ENCODE peak calls at places on chromosomes 13 and 19, in seven cellular contexts. One of them, this sample, is unnamed. For H3K27me3, the result is how much of the 10 kb centered on the place peaks cover.

GRCh38 chr19:34096020-34096915 is 76.0 kb upstream of the LSM14A start:
- DNase-seq in uterus: no peak
- DNase-seq in heart right ventricle: no peak
- DNase-seq in keratinocyte: peak
- DNase-seq in tibial nerve: no peak
- DNase-seq in K562: peak
- DNase-seq in ascending aorta: no peak
- DNase-seq in this sample: peak

GRCh38 chr19:51107406-51108065 is 673 bp downstream of the CTU1 start:
- DNase-seq in heart right ventricle: no peak
- DNase-seq in uterus: no peak
- DNase-seq in ascending aorta: no peak
- DNase-seq in keratinocyte: no peak
- DNase-seq in K562: peak
- DNase-seq in tibial nerve: no peak
- DNase-seq in this sample: no peak

GRCh38 chr13:101289764-101290163 is 126.5 kb downstream of the NALCN start:
- DNase-seq in tibial nerve: no peak
- DNase-seq in ascending aorta: no peak
- DNase-seq in keratinocyte: no peak
- DNase-seq in heart right ventricle: no peak
- DNase-seq in K562: no peak
- DNase-seq in uterus: no peak
- DNase-seq in this sample: peak

GRCh38 chr13:20182231-20182846 is 10.4 kb downstream of the GJB2 start:
- DNase-seq in heart right ventricle: no peak
- DNase-seq in keratinocyte: no peak
- DNase-seq in ascending aorta: no peak
- DNase-seq in uterus: no peak
- DNase-seq in K562: peak
- DNase-seq in tibial nerve: no peak
- DNase-seq in this sample: peak

GRCh38 chr13:48156466-48156865 is 61.6 kb upstream of the MED4 start:
- DNase-seq in ascending aorta: no peak
- DNase-seq in K562: peak
- DNase-seq in tibial nerve: no peak
- DNase-seq in keratinocyte: no peak
- DNase-seq in heart right ventricle: no peak
- DNase-seq in uterus: no peak
- DNase-seq in this sample: no peak

GRCh38 chr19:51259348-51260245 is 8.7 kb downstream of the SIGLECL1 start:
- DNase-seq in tibial nerve: no peak
- DNase-seq in keratinocyte: no peak
- DNase-seq in uterus: no peak
- DNase-seq in ascending aorta: no peak
- DNase-seq in K562: peak
- DNase-seq in heart right ventricle: no peak
- DNase-seq in this sample: peak

GRCh38 chr13:23724196-23724970 is 154.2 kb downstream of the TNFRSF19 start:
- DNase-seq in keratinocyte: no peak
- DNase-seq in uterus: no peak
- DNase-seq in tibial nerve: no peak
- DNase-seq in heart right ventricle: no peak
- DNase-seq in K562: no peak
- DNase-seq in ascending aorta: no peak
- DNase-seq in this sample: no peak

GRCh38 chr13:62092536-62092935 is 676.9 kb upstream of the PCDH20 start:
- DNase-seq in keratinocyte: no peak
- DNase-seq in heart right ventricle: no peak
- DNase-seq in tibial nerve: no peak
- DNase-seq in K562: no peak
- DNase-seq in ascending aorta: no peak
- DNase-seq in uterus: no peak
- DNase-seq in this sample: no peak

GRCh38 chr13:31369213-31369612 is 169.4 kb downstream of the B3GLCT start:
- DNase-seq in ascending aorta: no peak
- DNase-seq in keratinocyte: no peak
- DNase-seq in tibial nerve: no peak
- DNase-seq in uterus: no peak
- DNase-seq in K562: no peak
- DNase-seq in heart right ventricle: no peak
- DNase-seq in this sample: no peak

GRCh38 chr13:98172570-98173405 is 4.3 kb downstream of the RNF113B start:
- DNase-seq in heart right ventricle: no peak
- DNase-seq in uterus: no peak
- DNase-seq in ascending aorta: no peak
- DNase-seq in tibial nerve: no peak
- DNase-seq in keratinocyte: no peak
- DNase-seq in K562: no peak
- DNase-seq in this sample: no peak

GRCh38 chr19:1747285-1748114 is 5.8 kb upstream of the ONECUT3 start:
- DNase-seq in K562: peak
- DNase-seq in heart right ventricle: no peak
- DNase-seq in uterus: no peak
- DNase-seq in ascending aorta: no peak
- DNase-seq in keratinocyte: peak
- DNase-seq in tibial nerve: no peak
- DNase-seq in this sample: peak

GRCh38 chr13:57633141-57633949 is 1.8 kb downstream of the PCDH17 start:
- DNase-seq in heart right ventricle: peak
- DNase-seq in keratinocyte: no peak
- DNase-seq in uterus: peak
- DNase-seq in K562: no peak
- DNase-seq in tibial nerve: no peak
- DNase-seq in ascending aorta: peak
- DNase-seq in this sample: peak

GRCh38 chr19:56663931-56664500 is 7.5 kb downstream of the ZNF835 start:
- DNase-seq in ascending aorta: peak
- DNase-seq in tibial nerve: no peak
- DNase-seq in keratinocyte: no peak
- DNase-seq in K562: no peak
- DNase-seq in heart right ventricle: no peak
- DNase-seq in uterus: no peak
- DNase-seq in this sample: peak

GRCh38 chr13:48235100-48235813 is 2.3 kb downstream of the ITM2B start:
- DNase-seq in keratinocyte: no peak
- DNase-seq in tibial nerve: no peak
- DNase-seq in ascending aorta: no peak
- DNase-seq in uterus: no peak
- DNase-seq in K562: no peak
- DNase-seq in heart right ventricle: no peak
- DNase-seq in this sample: peak

GRCh38 chr13:74794147-74794546 is 659.9 kb upstream of the KLF12 start:
- DNase-seq in keratinocyte: no peak
- DNase-seq in heart right ventricle: no peak
- DNase-seq in tibial nerve: no peak
- DNase-seq in ascending aorta: no peak
- DNase-seq in uterus: no peak
- DNase-seq in K562: no peak
- DNase-seq in this sample: no peak

GRCh38 chr19:51071006-51071405 is 6.1 kb upstream of the KLK13 start:
- DNase-seq in heart right ventricle: no peak
- DNase-seq in keratinocyte: no peak
- DNase-seq in tibial nerve: no peak
- DNase-seq in uterus: no peak
- DNase-seq in K562: no peak
- DNase-seq in ascending aorta: no peak
- DNase-seq in this sample: no peak

GRCh38 chr13:32737111-32737571 is 150.9 kb downstream of the PDS5B start:
- DNase-seq in ascending aorta: no peak
- DNase-seq in uterus: no peak
- DNase-seq in keratinocyte: no peak
- DNase-seq in heart right ventricle: no peak
- DNase-seq in tibial nerve: no peak
- DNase-seq in K562: no peak
- DNase-seq in this sample: no peak

GRCh38 chr13:73189365-73189764 is 130.6 kb downstream of the KLF5 start:
- DNase-seq in uterus: no peak
- DNase-seq in heart right ventricle: no peak
- DNase-seq in tibial nerve: no peak
- DNase-seq in K562: no peak
- DNase-seq in keratinocyte: no peak
- DNase-seq in ascending aorta: no peak
- DNase-seq in this sample: no peak

GRCh38 chr19:4130635-4131438 is 6.9 kb upstream of the MAP2K2 start:
- DNase-seq in ascending aorta: no peak
- DNase-seq in heart right ventricle: no peak
- DNase-seq in uterus: no peak
- DNase-seq in K562: peak
- DNase-seq in tibial nerve: no peak
- DNase-seq in keratinocyte: no peak
- DNase-seq in this sample: peak

GRCh38 chr13:65719831-65720230 is 1510.3 kb downstream of the PCDH9 start:
- DNase-seq in K562: no peak
- DNase-seq in heart right ventricle: no peak
- DNase-seq in ascending aorta: no peak
- DNase-seq in keratinocyte: no peak
- DNase-seq in uterus: no peak
- DNase-seq in tibial nerve: no peak
- DNase-seq in this sample: no peak

GRCh38 chr19:8148410-8149231 is 771 bp downstream of the FBN3 start:
- DNase-seq in ascending aorta: no peak
- DNase-seq in K562: peak
- DNase-seq in heart right ventricle: no peak
- DNase-seq in uterus: no peak
- DNase-seq in keratinocyte: no peak
- DNase-seq in tibial nerve: no peak
- DNase-seq in this sample: peak

GRCh38 chr19:20371911-20372310 is 193.7 kb downstream of the ZNF737 start:
- DNase-seq in tibial nerve: no peak
- DNase-seq in uterus: no peak
- DNase-seq in ascending aorta: no peak
- DNase-seq in K562: no peak
- DNase-seq in heart right ventricle: no peak
- DNase-seq in keratinocyte: no peak
- DNase-seq in this sample: no peak

GRCh38 chr13:38348890-38349289 is 761 bp upstream of the UFM1 start:
- DNase-seq in uterus: no peak
- DNase-seq in heart right ventricle: no peak
- DNase-seq in tibial nerve: no peak
- DNase-seq in keratinocyte: no peak
- DNase-seq in ascending aorta: no peak
- DNase-seq in K562: peak
- DNase-seq in this sample: peak

GRCh38 chr19:16141043-16141442 is 2.4 kb upstream of the HSH2D start:
- DNase-seq in tibial nerve: no peak
- DNase-seq in ascending aorta: no peak
- DNase-seq in keratinocyte: no peak
- DNase-seq in uterus: no peak
- DNase-seq in K562: peak
- DNase-seq in heart right ventricle: no peak
- DNase-seq in this sample: no peak
- H3K27me3 ChIP-seq in tibial nerve: under half
- H3K27me3 ChIP-seq in ascending aorta: under half
- H3K27me3 ChIP-seq in keratinocyte: under half
- H3K27me3 ChIP-seq in uterus: under half
- H3K27me3 ChIP-seq in K562: under half
- H3K27me3 ChIP-seq in heart right ventricle: under half
- H3K27me3 ChIP-seq in this sample: under half

DNA sequence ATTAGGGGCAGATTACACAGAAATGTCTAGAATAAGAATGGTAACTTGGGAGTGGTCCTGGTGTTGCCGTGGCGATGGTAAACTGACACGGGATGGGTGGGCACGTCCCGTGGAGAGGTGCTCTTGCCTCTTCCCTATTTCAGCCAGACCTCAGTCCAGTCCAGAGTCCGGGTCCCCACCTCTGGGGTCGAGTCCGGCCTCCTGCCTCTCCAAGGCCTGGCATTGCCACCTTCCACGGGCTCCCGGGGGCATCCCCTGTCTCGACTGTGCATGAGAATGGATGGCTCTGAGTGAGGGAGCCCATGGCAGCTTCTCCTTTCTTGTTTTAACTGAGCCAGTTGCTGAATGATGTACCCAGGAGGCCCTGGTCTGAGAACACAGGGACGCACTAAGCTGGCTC is 142.3 kb downstream of the SOX1 start:
- DNase-seq in tibial nerve: no peak
- DNase-seq in ascending aorta: no peak
- DNase-seq in K562: no peak
- DNase-seq in heart right ventricle: no peak
- DNase-seq in uterus: no peak
- DNase-seq in keratinocyte: no peak
- DNase-seq in this sample: no peak
- H3K27me3 ChIP-seq in tibial nerve: under half
- H3K27me3 ChIP-seq in ascending aorta: under half
- H3K27me3 ChIP-seq in K562: under half
- H3K27me3 ChIP-seq in heart right ventricle: under half
- H3K27me3 ChIP-seq in uterus: under half
- H3K27me3 ChIP-seq in keratinocyte: under half
- H3K27me3 ChIP-seq in this sample: under half

GRCh38 chr19:35714601-35715354 is 3.0 kb upstream of the KMT2B start:
- DNase-seq in heart right ventricle: no peak
- DNase-seq in keratinocyte: no peak
- DNase-seq in uterus: no peak
- DNase-seq in ascending aorta: no peak
- DNase-seq in K562: no peak
- DNase-seq in tibial nerve: no peak
- DNase-seq in this sample: peak

GRCh38 chr19:35710784-35711723 is 6.7 kb downstream of the ZBTB32 start:
- DNase-seq in keratinocyte: no peak
- DNase-seq in K562: no peak
- DNase-seq in ascending aorta: no peak
- DNase-seq in uterus: no peak
- DNase-seq in tibial nerve: no peak
- DNase-seq in heart right ventricle: no peak
- DNase-seq in this sample: no peak

GRCh38 chr19:35712910-35713845 is 4.6 kb upstream of the KMT2B start:
- DNase-seq in keratinocyte: no peak
- DNase-seq in tibial nerve: no peak
- DNase-seq in K562: peak
- DNase-seq in ascending aorta: no peak
- DNase-seq in uterus: no peak
- DNase-seq in heart right ventricle: no peak
- DNase-seq in this sample: peak

GRCh38 chr19:35713904-35714440 is 3.8 kb upstream of the KMT2B start:
- DNase-seq in uterus: no peak
- DNase-seq in K562: no peak
- DNase-seq in tibial nerve: no peak
- DNase-seq in heart right ventricle: no peak
- DNase-seq in ascending aorta: no peak
- DNase-seq in keratinocyte: no peak
- DNase-seq in this sample: no peak

DNA sequence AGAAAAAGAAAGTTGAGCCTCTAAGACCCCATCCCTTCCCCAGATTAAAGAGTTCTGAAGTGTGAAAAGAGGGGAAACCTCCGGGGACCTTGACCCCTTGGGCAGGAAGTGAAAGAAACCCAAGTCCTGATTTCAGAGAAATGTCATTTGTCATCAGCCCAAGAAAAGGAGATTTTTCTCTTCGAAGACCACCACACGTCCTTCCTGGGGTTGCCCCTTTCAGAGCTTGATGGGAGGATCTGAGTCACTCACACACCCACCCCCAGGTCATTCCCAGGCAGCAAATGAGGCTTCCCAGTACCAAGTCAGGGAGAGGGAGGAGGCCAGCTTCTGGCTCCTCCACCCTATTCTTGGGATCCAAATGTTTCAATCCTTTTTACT is 5.3 kb upstream of the KMT2B start:
- DNase-seq in keratinocyte: no peak
- DNase-seq in ascending aorta: no peak
- DNase-seq in uterus: no peak
- DNase-seq in heart right ventricle: no peak
- DNase-seq in tibial nerve: no peak
- DNase-seq in K562: no peak
- DNase-seq in this sample: no peak
- H3K27me3 ChIP-seq in keratinocyte: under half
- H3K27me3 ChIP-seq in ascending aorta: under half
- H3K27me3 ChIP-seq in uterus: under half
- H3K27me3 ChIP-seq in heart right ventricle: under half
- H3K27me3 ChIP-seq in tibial nerve: under half
- H3K27me3 ChIP-seq in K562: half or more
- H3K27me3 ChIP-seq in this sample: under half

GRCh38 chr19:19205416-19206410 is 2.5 kb upstream of the NR2C2AP start:
- DNase-seq in uterus: no peak
- DNase-seq in keratinocyte: no peak
- DNase-seq in tibial nerve: no peak
- DNase-seq in ascending aorta: no peak
- DNase-seq in heart right ventricle: no peak
- DNase-seq in K562: no peak
- DNase-seq in this sample: no peak
- H3K27me3 ChIP-seq in uterus: under half
- H3K27me3 ChIP-seq in keratinocyte: under half
- H3K27me3 ChIP-seq in tibial nerve: under half
- H3K27me3 ChIP-seq in ascending aorta: under half
- H3K27me3 ChIP-seq in heart right ventricle: under half
- H3K27me3 ChIP-seq in K562: under half
- H3K27me3 ChIP-seq in this sample: under half